ENCODE peak calls at places on chromosomes 16 and 17, in five cellular contexts. Q is putamen; R is NCI-H1092 treated with DMSO at 0.1 percent for 48 hours; V is left cardiac atrium; B is stimulated activated CD4-positive, alpha-beta T cell treated with anti-CD3 and anti-CD28 coated beads, TNF-alpha, amount 100 ng/mL, for 1 hour. P is an unnamed sample.

GRCh38 chr17:65463242-65463641 is 98.2 kb downstream of the AXIN2 start:
- DNase-seq in Q (no peak), R (no peak), V (peak), B (no peak), P (no peak)

GRCh38 chr16:86611517-86611840 is 33.1 kb downstream of the FOXL1 start:
- DNase-seq in Q (no peak), R (no peak), V (no peak), B (no peak), P (no peak)

GRCh38 chr16:87515475-87516330 is 22.9 kb upstream of the ZCCHC14 start:
- DNase-seq in Q (no peak), R (no peak), V (no peak), B (no peak), P (no peak)

GRCh38 chr16:9302102-9302501 is 210.7 kb downstream of the HAPSTR1 start:
- DNase-seq in Q (no peak), R (no peak), V (no peak), B (no peak), P (no peak)

GRCh38 chr17:38874505-38875419 is 4.9 kb downstream of the LASP1 start:
- DNase-seq in Q (no peak), R (no peak), V (no peak), B (no peak), P (no peak)

GRCh38 chr17:62800580-62800979 is 7.5 kb downstream of the MARCHF10 start:
- DNase-seq in Q (no peak), R (no peak), V (no peak), B (no peak), P (no peak)

GRCh38 chr16:85151603-85152413 is 39.5 kb upstream of the CIBAR2 start:
- DNase-seq in Q (no peak), R (no peak), V (peak), B (no peak), P (peak)

GRCh38 chr16:1363501-1364041 is 11.8 kb downstream of the GNPTG start:
- DNase-seq in Q (no peak), R (peak), V (peak), B (peak), P (no peak)

GRCh38 chr17:46942441-46943217 is 19.7 kb downstream of the GOSR2 start:
- DNase-seq in Q (peak), R (peak), V (peak), B (no peak), P (peak)

GRCh38 chr16:1002399-1003161 is 21.0 kb downstream of the SOX8 start:
- DNase-seq in Q (no peak), R (no peak), V (no peak), B (no peak), P (no peak)

GRCh38 chr17:19022128-19022527 is 17.6 kb upstream of the FAM83G start:
- DNase-seq in Q (no peak), R (no peak), V (peak), B (no peak), P (no peak)

GRCh38 chr17:43531082-43531378 is 15.1 kb downstream of the ETV4 start:
- DNase-seq in Q (no peak), R (no peak), V (no peak), B (no peak), P (no peak)

GRCh38 chr17:79029327-79030009 is 5.5 kb downstream of the C1QTNF1 start:
- DNase-seq in Q (no peak), R (no peak), V (no peak), B (no peak), P (no peak)

GRCh38 chr17:47120521-47121095 is 68.5 kb downstream of the CDC27 start:
- DNase-seq in Q (no peak), R (no peak), V (no peak), B (no peak), P (no peak)

GRCh38 chr16:24511174-24511573 is 28.2 kb upstream of the RBBP6 start:
- DNase-seq in Q (no peak), R (no peak), V (no peak), B (no peak), P (no peak)

GRCh38 chr17:57110579-57111367 is 25.7 kb downstream of the AKAP1 start:
- DNase-seq in Q (no peak), R (no peak), V (no peak), B (no peak), P (no peak)

GRCh38 chr17:4594406-4595349 is 10.3 kb downstream of the SMTNL2 start:
- DNase-seq in Q (no peak), R (peak), V (no peak), B (no peak), P (no peak)

GRCh38 chr16:56357765-56358322 is 67.5 kb downstream of the AMFR start:
- DNase-seq in Q (no peak), R (no peak), V (peak), B (no peak), P (no peak)

GRCh38 chr17:49967621-49968379 is 1.2 kb upstream of the DLX4 start:
- DNase-seq in Q (no peak), R (no peak), V (no peak), B (no peak), P (no peak)

GRCh38 chr17:76307299-76307965 is 644 bp downstream of the QRICH2 start:
- DNase-seq in Q (no peak), R (no peak), V (no peak), B (no peak), P (no peak)

GRCh38 chr16:73610605-73611177 is 562.8 kb upstream of the ZFHX3 start:
- DNase-seq in Q (no peak), R (peak), V (no peak), B (no peak), P (no peak)

GRCh38 chr17:35612924-35613521 is 25.9 kb downstream of the AP2B1 start:
- DNase-seq in Q (peak), R (peak), V (peak), B (no peak), P (no peak)

GRCh38 chr16:66382171-66382965 is 15.9 kb downstream of the CDH5 start:
- DNase-seq in Q (no peak), R (no peak), V (peak), B (no peak), P (no peak)

GRCh38 chr17:13735861-13736260 is 134.1 kb upstream of the HS3ST3A1 start:
- DNase-seq in Q (no peak), R (no peak), V (no peak), B (no peak), P (no peak)

GRCh38 chr17:31252741-31253140 is 44.3 kb downstream of the OMG start:
- DNase-seq in Q (no peak), R (no peak), V (no peak), B (no peak), P (no peak)

GRCh38 chr17:63082273-63082861 is 116.3 kb downstream of the TANC2 start:
- DNase-seq in Q (no peak), R (no peak), V (no peak), B (no peak), P (no peak)

GRCh38 chr16:11613381-11614303 is 26.9 kb upstream of the LITAF start:
- DNase-seq in Q (no peak), R (no peak), V (peak), B (no peak), P (peak)

GRCh38 chr17:73824321-73824720 is 180.1 kb upstream of the SDK2 start:
- DNase-seq in Q (no peak), R (peak), V (no peak), B (no peak), P (no peak)

GRCh38 chr17:21689604-21690003 is 2.7 kb upstream of the KCNJ18 start:
- DNase-seq in Q (no peak), R (no peak), V (peak), B (no peak), P (peak)

GRCh38 chr16:85142771-85143211 is 30.5 kb upstream of the CIBAR2 start:
- DNase-seq in Q (no peak), R (no peak), V (no peak), B (no peak), P (no peak)

P was measured in anterior cingulate cortex.